ENCODE peak calls at places on chromosome 10, in eight cellular contexts. E, Y, W, H, R, F, V and G are unnamed samples.

GRCh38 chr10:115491526-115492140 is 398.5 kb downstream of the ATRNL1 start:
- DNase-seq in E (no peak), Y (no peak), W (no peak), H (no peak), R (no peak), F (no peak), V (no peak), G (no peak)

GRCh38 chr10:117365612-117366011 is 9.6 kb downstream of the PDZD8 start:
- DNase-seq in E (no peak), Y (peak; percentile 44), W (no peak), H (peak; percentile 71), R (no peak), F (no peak), V (no peak), G (no peak)

GRCh38 chr10:14282271-14282670 is 48.5 kb downstream of the FRMD4A start:
- DNase-seq in E (no peak), Y (no peak), W (no peak), H (no peak), R (no peak), F (no peak), V (no peak), G (no peak)

GRCh38 chr10:43176271-43176670 is 38.0 kb downstream of the CSGALNACT2 start:
- DNase-seq in E (no peak), Y (no peak), W (no peak), H (no peak), R (no peak), F (no peak), V (no peak), G (no peak)

GRCh38 chr10:129768437-129769355 is 195.4 kb downstream of the EBF3 start:
- DNase-seq in E (no peak), Y (peak; percentile 15), W (no peak), H (peak; percentile 22), R (no peak), F (no peak), V (no peak), G (no peak)

GRCh38 chr10:48517911-48518321 is 87.0 kb downstream of the ARHGAP22 start:
- DNase-seq in E (no peak), Y (no peak), W (no peak), H (peak; percentile 19), R (no peak), F (no peak), V (no peak), G (no peak)

GRCh38 chr10:63217120-63217605 is 84.0 kb downstream of the NRBF2 start:
- DNase-seq in E (peak; percentile 54), Y (no peak), W (no peak), H (no peak), R (no peak), F (peak; percentile 35), V (no peak), G (peak; percentile 39)

GRCh38 chr10:70880077-70880534 is 8.3 kb downstream of the PCBD1 start:
- DNase-seq in E (peak; percentile 80), Y (peak; percentile 80), W (peak; percentile 84), H (peak; percentile 83), R (peak; percentile 63), F (peak; percentile 88), V (peak; percentile 32), G (peak; percentile 80)

GRCh38 chr10:107409517-107409916 is 245.0 kb upstream of the SORCS1 start:
- DNase-seq in E (no peak), Y (no peak), W (no peak), H (no peak), R (no peak), F (no peak), V (no peak), G (no peak)

GRCh38 chr10:6665847-6666246 is 85.8 kb upstream of the PRKCQ start:
- DNase-seq in E (peak; percentile 42), Y (no peak), W (no peak), H (no peak), R (no peak), F (no peak), V (no peak), G (no peak)

GRCh38 chr10:4982764-4983226 is 19.6 kb downstream of the AKR1C1 start:
- DNase-seq in E (no peak), Y (peak; percentile 36), W (no peak), H (peak; percentile 81), R (no peak), F (no peak), V (no peak), G (no peak)

GRCh38 chr10:30436200-30436599 is 2.2 kb downstream of the MAP3K8 start:
- DNase-seq in E (no peak), Y (peak; percentile 81), W (peak; percentile 70), H (peak; percentile 34), R (no peak), F (no peak), V (no peak), G (no peak)

GRCh38 chr10:75240329-75240728 is 4.6 kb upstream of the COMTD1 start:
- DNase-seq in E (no peak), Y (no peak), W (peak; percentile 53), H (no peak), R (no peak), F (no peak), V (no peak), G (no peak)

GRCh38 chr10:18607503-18607902 is 43.9 kb downstream of the NSUN6 start:
- DNase-seq in E (peak; percentile 60), Y (no peak), W (peak; percentile 74), H (peak; percentile 38), R (peak; percentile 20), F (peak; percentile 51), V (no peak), G (peak; percentile 82)

GRCh38 chr10:86914734-86915133 is 42.7 kb downstream of the MMRN2 start:
- DNase-seq in E (no peak), Y (no peak), W (no peak), H (no peak), R (no peak), F (no peak), V (no peak), G (no peak)

GRCh38 chr10:125014984-125015944 is 73.3 kb downstream of the ZRANB1 start:
- DNase-seq in E (peak; percentile 88), Y (no peak), W (peak; percentile 72), H (no peak), R (no peak), F (no peak), V (no peak), G (no peak)

GRCh38 chr10:125016611-125017202 is 74.8 kb downstream of the ZRANB1 start:
- DNase-seq in E (no peak), Y (no peak), W (peak; percentile 89), H (no peak), R (peak; percentile 69), F (peak; percentile 66), V (no peak), G (no peak)

GRCh38 chr10:125018576-125019143 is 76.7 kb downstream of the ZRANB1 start:
- DNase-seq in E (no peak), Y (no peak), W (no peak), H (no peak), R (no peak), F (no peak), V (no peak), G (no peak)

GRCh38 chr10:125016123-125016522 is 74.2 kb downstream of the ZRANB1 start:
- DNase-seq in E (peak; percentile 28), Y (no peak), W (peak; percentile 72), H (no peak), R (no peak), F (no peak), V (no peak), G (no peak)

GRCh38 chr10:125017547-125018298 is 75.8 kb downstream of the ZRANB1 start:
- DNase-seq in E (no peak), Y (no peak), W (no peak), H (no peak), R (no peak), F (no peak), V (no peak), G (no peak)
- TF ChIP-seq EP300 in E (no peak), Y (no peak), W (no peak), H (no peak), R (no peak), F (no peak), V (no peak), G (no peak)

GRCh38 chr10:15625261-15625660 is 94.5 kb downstream of the ITGA8 start:
- DNase-seq in E (no peak), Y (no peak), W (no peak), H (no peak), R (no peak), F (no peak), V (no peak), G (no peak)

GRCh38 chr10:15621116-15621515 is 98.6 kb downstream of the ITGA8 start:
- DNase-seq in E (no peak), Y (no peak), W (no peak), H (no peak), R (no peak), F (no peak), V (no peak), G (no peak)

GRCh38 chr10:15627617-15628196 is 92.0 kb downstream of the ITGA8 start:
- DNase-seq in E (no peak), Y (no peak), W (no peak), H (no peak), R (no peak), F (no peak), V (no peak), G (no peak)

GRCh38 chr10:15626937-15627336 is 92.8 kb downstream of the ITGA8 start:
- DNase-seq in E (no peak), Y (no peak), W (no peak), H (no peak), R (no peak), F (no peak), V (no peak), G (no peak)

GRCh38 chr10:15624405-15625191 is 95.1 kb downstream of the ITGA8 start:
- DNase-seq in E (no peak), Y (no peak), W (no peak), H (no peak), R (no peak), F (no peak), V (no peak), G (no peak)
- TF ChIP-seq EP300 in E (no peak), Y (no peak), W (no peak), H (no peak), R (no peak), F (no peak), V (no peak), G (no peak)

GRCh38 chr10:22468570-22469320 is 123.4 kb downstream of the SPAG6 start:
- DNase-seq in E (no peak), Y (no peak), W (no peak), H (no peak), R (no peak), F (no peak), V (no peak), G (no peak)

GRCh38 chr10:22463255-22463654 is 118.0 kb downstream of the SPAG6 start:
- DNase-seq in E (no peak), Y (no peak), W (no peak), H (no peak), R (no peak), F (no peak), V (no peak), G (no peak)

GRCh38 chr10:22461891-22462290 is 116.6 kb downstream of the SPAG6 start:
- DNase-seq in E (no peak), Y (no peak), W (no peak), H (no peak), R (no peak), F (no peak), V (no peak), G (no peak)

GRCh38 chr10:22466763-22467334 is 121.6 kb downstream of the SPAG6 start:
- DNase-seq in E (no peak), Y (no peak), W (no peak), H (no peak), R (no peak), F (no peak), V (no peak), G (no peak)

GRCh38 chr10:22464966-22465627 is 119.8 kb downstream of the SPAG6 start:
- DNase-seq in E (no peak), Y (no peak), W (no peak), H (no peak), R (no peak), F (no peak), V (no peak), G (no peak)
- TF ChIP-seq EP300 in E (no peak), Y (no peak), W (no peak), H (no peak), R (no peak), F (no peak), V (no peak), G (no peak)

GRCh38 chr10:409403-410040 is 274.3 kb downstream of the ZMYND11 start:
- DNase-seq in E (no peak), Y (no peak), W (no peak), H (no peak), R (no peak), F (no peak), V (no peak), G (no peak)
- TF ChIP-seq EP300 in E (no peak), Y (no peak), W (no peak), H (no peak), R (no peak), F (no peak), V (no peak), G (no peak)